ENCODE peak calls at places on chromosome 7, in ten cellular contexts. S is EH; L is testis; D is right lobe of liver; B is T-helper 17 cell; R is KBM-7; M is glutamatergic neuron; U is activated naive CD8-positive, alpha-beta T cell treated with anti-CD3 and anti-CD28 coated beads, Interleukin-2, amount 50 U/mL, for 16 hours; J is GDM1; K is NCI-H1417. E is an unnamed sample.

GRCh38 chr7:24573554-24574338 is 494 bp downstream of the PALS2 start:
- DNase-seq in S (peak; percentile 65), L (peak; percentile 63), D (peak; percentile 59), B (no peak), R (peak; percentile 63), M (peak; percentile 64), U (no peak), J (no peak), K (peak; percentile 55), E (peak; percentile 5)

GRCh38 chr7:35725280-35725680 is 30.3 kb upstream of the HERPUD2 start:
- DNase-seq in S (no peak), L (no peak), D (no peak), B (peak; percentile 55), R (no peak), M (no peak), U (no peak), J (no peak), K (no peak), E (no peak)

GRCh38 chr7:70259497-70259896 is 661.2 kb downstream of the AUTS2 start:
- DNase-seq in S (no peak), L (no peak), D (no peak), B (no peak), R (no peak), M (no peak), U (no peak), J (no peak), K (no peak), E (no peak)

GRCh38 chr7:94701555-94701973 is 45.6 kb upstream of the SGCE start:
- DNase-seq in S (peak; percentile 68), L (no peak), D (no peak), B (no peak), R (no peak), M (no peak), U (no peak), J (no peak), K (no peak), E (no peak)

GRCh38 chr7:100764841-100765240 is 31.4 kb downstream of the ZAN start:
- DNase-seq in S (no peak), L (no peak), D (no peak), B (no peak), R (no peak), M (no peak), U (no peak), J (no peak), K (no peak), E (peak; percentile 2)

GRCh38 chr7:92854501-92855238 is 18.3 kb upstream of the CDK6 start:
- DNase-seq in S (no peak), L (no peak), D (no peak), B (no peak), R (no peak), M (no peak), U (no peak), J (no peak), K (no peak), E (no peak)

GRCh38 chr7:141042222-141043193 is 27.8 kb upstream of the MRPS33 start:
- DNase-seq in S (peak; percentile 50), L (no peak), D (no peak), B (no peak), R (no peak), M (no peak), U (no peak), J (no peak), K (no peak), E (no peak)

GRCh38 chr7:50068850-50069551 is 24.0 kb downstream of the ZPBP start:
- DNase-seq in S (peak; percentile 18), L (no peak), D (no peak), B (no peak), R (peak; percentile 5), M (no peak), U (no peak), J (no peak), K (no peak), E (no peak)

GRCh38 chr7:116543664-116544063 is 18.8 kb downstream of the CAV1 start:
- DNase-seq in S (peak; percentile 68), L (no peak), D (no peak), B (no peak), R (no peak), M (no peak), U (no peak), J (no peak), K (no peak), E (no peak)

GRCh38 chr7:91993976-91994375 is 53.3 kb downstream of the AKAP9 start:
- DNase-seq in S (no peak), L (no peak), D (no peak), B (no peak), R (no peak), M (no peak), U (no peak), J (no peak), K (no peak), E (no peak)

GRCh38 chr7:103937680-103938079 is 51.8 kb downstream of the RELN start:
- DNase-seq in S (no peak), L (no peak), D (no peak), B (no peak), R (no peak), M (no peak), U (no peak), J (no peak), K (no peak), E (no peak)

GRCh38 chr7:8396294-8396693 is 37.1 kb upstream of the NXPH1 start:
- DNase-seq in S (no peak), L (no peak), D (no peak), B (no peak), R (no peak), M (no peak), U (no peak), J (no peak), K (no peak), E (no peak)

E was measured in MV-4-11.